ENCODE peak calls at places on chromosomes 5 and 9, in five cellular contexts. One of them, this sample, is unnamed.

GRCh38 chr5:2140501-2140900 is 257.8 kb upstream of the IRX4 start:
- DNase-seq in AG10803: no peak
- DNase-seq in fibroblast of the aortic adventitia: no peak
- DNase-seq in HTR-8/SVneo: no peak
- DNase-seq in endothelial cell: no peak
- DNase-seq in this sample: no peak

GRCh38 chr9:97982719-97983523 is at the start of gene ANP32B:
- DNase-seq in AG10803: peak
- DNase-seq in fibroblast of the aortic adventitia: peak
- DNase-seq in HTR-8/SVneo: peak
- DNase-seq in endothelial cell: peak
- DNase-seq in this sample: peak

GRCh38 chr9:113298924-113299770 is 4.0 kb downstream of the RNF183 start:
- DNase-seq in AG10803: no peak
- DNase-seq in fibroblast of the aortic adventitia: no peak
- DNase-seq in HTR-8/SVneo: no peak
- DNase-seq in endothelial cell: no peak
- DNase-seq in this sample: no peak

GRCh38 chr5:42423285-42424152 is at the start of gene GHR:
- DNase-seq in AG10803: peak
- DNase-seq in fibroblast of the aortic adventitia: peak
- DNase-seq in HTR-8/SVneo: peak
- DNase-seq in endothelial cell: peak
- DNase-seq in this sample: peak

GRCh38 chr5:150286820-150287219 is 2.8 kb downstream of the CAMK2A start:
- DNase-seq in AG10803: no peak
- DNase-seq in fibroblast of the aortic adventitia: no peak
- DNase-seq in HTR-8/SVneo: no peak
- DNase-seq in endothelial cell: peak
- DNase-seq in this sample: no peak

GRCh38 chr5:344668-345067 is 23.2 kb downstream of the AHRR start:
- DNase-seq in AG10803: no peak
- DNase-seq in fibroblast of the aortic adventitia: no peak
- DNase-seq in HTR-8/SVneo: no peak
- DNase-seq in endothelial cell: no peak
- DNase-seq in this sample: no peak

GRCh38 chr5:95471447-95471846 is 80.3 kb downstream of the FAM81B start:
- DNase-seq in AG10803: no peak
- DNase-seq in fibroblast of the aortic adventitia: no peak
- DNase-seq in HTR-8/SVneo: no peak
- DNase-seq in endothelial cell: no peak
- DNase-seq in this sample: no peak

GRCh38 chr5:137888875-137889759 is at the start of gene PKD2L2:
- DNase-seq in AG10803: peak
- DNase-seq in fibroblast of the aortic adventitia: peak
- DNase-seq in HTR-8/SVneo: peak
- DNase-seq in endothelial cell: peak
- DNase-seq in this sample: peak

GRCh38 chr5:158430166-158430828 is 571.4 kb upstream of the CLINT1 start:
- DNase-seq in AG10803: no peak
- DNase-seq in fibroblast of the aortic adventitia: peak
- DNase-seq in HTR-8/SVneo: no peak
- DNase-seq in endothelial cell: no peak
- DNase-seq in this sample: no peak

GRCh38 chr9:109499061-109499630 is 1.0 kb upstream of the PTPN3 start:
- DNase-seq in AG10803: no peak
- DNase-seq in fibroblast of the aortic adventitia: no peak
- DNase-seq in HTR-8/SVneo: no peak
- DNase-seq in endothelial cell: no peak
- DNase-seq in this sample: no peak

GRCh38 chr9:70352802-70353201 is 61.7 kb downstream of the KLF9 start:
- DNase-seq in AG10803: peak
- DNase-seq in fibroblast of the aortic adventitia: peak
- DNase-seq in HTR-8/SVneo: no peak
- DNase-seq in endothelial cell: no peak
- DNase-seq in this sample: no peak

GRCh38 chr9:96008502-96009222 is 133.2 kb downstream of the ERCC6L2 start:
- DNase-seq in AG10803: no peak
- DNase-seq in fibroblast of the aortic adventitia: no peak
- DNase-seq in HTR-8/SVneo: no peak
- DNase-seq in endothelial cell: no peak
- DNase-seq in this sample: no peak

GRCh38 chr9:37332581-37332980 is 89.9 kb upstream of the GRHPR start:
- DNase-seq in AG10803: no peak
- DNase-seq in fibroblast of the aortic adventitia: no peak
- DNase-seq in HTR-8/SVneo: no peak
- DNase-seq in endothelial cell: no peak
- DNase-seq in this sample: no peak

GRCh38 chr5:72818866-72819534 is 2.5 kb downstream of the TNPO1 start:
- DNase-seq in AG10803: peak
- DNase-seq in fibroblast of the aortic adventitia: peak
- DNase-seq in HTR-8/SVneo: no peak
- DNase-seq in endothelial cell: peak
- DNase-seq in this sample: peak

GRCh38 chr9:125758986-125759811 is 12.0 kb downstream of the PBX3 start:
- DNase-seq in AG10803: peak
- DNase-seq in fibroblast of the aortic adventitia: peak
- DNase-seq in HTR-8/SVneo: no peak
- DNase-seq in endothelial cell: no peak
- DNase-seq in this sample: no peak

GRCh38 chr5:6393596-6394194 is 15.3 kb upstream of the MED10 start:
- DNase-seq in AG10803: no peak
- DNase-seq in fibroblast of the aortic adventitia: no peak
- DNase-seq in HTR-8/SVneo: no peak
- DNase-seq in endothelial cell: no peak
- DNase-seq in this sample: no peak

GRCh38 chr5:41790038-41790776 is 80.0 kb downstream of the OXCT1 start:
- DNase-seq in AG10803: peak
- DNase-seq in fibroblast of the aortic adventitia: peak
- DNase-seq in HTR-8/SVneo: no peak
- DNase-seq in endothelial cell: no peak
- DNase-seq in this sample: no peak

GRCh38 chr5:44365351-44365750 is 23.9 kb downstream of the FGF10 start:
- DNase-seq in AG10803: peak
- DNase-seq in fibroblast of the aortic adventitia: peak
- DNase-seq in HTR-8/SVneo: no peak
- DNase-seq in endothelial cell: no peak
- DNase-seq in this sample: no peak

GRCh38 chr5:39236718-39237117 is 17.4 kb upstream of the FYB1 start:
- DNase-seq in AG10803: no peak
- DNase-seq in fibroblast of the aortic adventitia: no peak
- DNase-seq in HTR-8/SVneo: no peak
- DNase-seq in endothelial cell: no peak
- DNase-seq in this sample: no peak

GRCh38 chr5:5929231-5929630 is 449.1 kb downstream of the MED10 start:
- DNase-seq in AG10803: no peak
- DNase-seq in fibroblast of the aortic adventitia: no peak
- DNase-seq in HTR-8/SVneo: no peak
- DNase-seq in endothelial cell: no peak
- DNase-seq in this sample: no peak

GRCh38 chr9:108836319-108836718 is 19.5 kb downstream of the ACTL7B start:
- DNase-seq in AG10803: no peak
- DNase-seq in fibroblast of the aortic adventitia: no peak
- DNase-seq in HTR-8/SVneo: no peak
- DNase-seq in endothelial cell: no peak
- DNase-seq in this sample: no peak

GRCh38 chr5:179266291-179267070 is 78.8 kb downstream of the ADAMTS2 start:
- DNase-seq in AG10803: peak
- DNase-seq in fibroblast of the aortic adventitia: no peak
- DNase-seq in HTR-8/SVneo: no peak
- DNase-seq in endothelial cell: no peak
- DNase-seq in this sample: no peak

GRCh38 chr5:37272564-37272963 is 23.4 kb upstream of the CPLANE1 start:
- DNase-seq in AG10803: peak
- DNase-seq in fibroblast of the aortic adventitia: peak
- DNase-seq in HTR-8/SVneo: peak
- DNase-seq in endothelial cell: no peak
- DNase-seq in this sample: no peak

GRCh38 chr9:132578367-132578932 is 4.0 kb upstream of the BARHL1 start:
- DNase-seq in AG10803: no peak
- DNase-seq in fibroblast of the aortic adventitia: no peak
- DNase-seq in HTR-8/SVneo: no peak
- DNase-seq in endothelial cell: no peak
- DNase-seq in this sample: no peak

GRCh38 chr9:8186553-8186952 is 387.0 kb upstream of the DMAC1 start:
- DNase-seq in AG10803: no peak
- DNase-seq in fibroblast of the aortic adventitia: no peak
- DNase-seq in HTR-8/SVneo: no peak
- DNase-seq in endothelial cell: no peak
- DNase-seq in this sample: no peak

GRCh38 chr9:104247899-104248460 is 153.9 kb downstream of the SMC2 start:
- DNase-seq in AG10803: peak
- DNase-seq in fibroblast of the aortic adventitia: peak
- DNase-seq in HTR-8/SVneo: no peak
- DNase-seq in endothelial cell: no peak
- DNase-seq in this sample: no peak

GRCh38 chr5:174724484-174725260 is at the start of gene MSX2:
- DNase-seq in AG10803: peak
- DNase-seq in fibroblast of the aortic adventitia: peak
- DNase-seq in HTR-8/SVneo: peak
- DNase-seq in endothelial cell: peak
- DNase-seq in this sample: peak

GRCh38 chr9:73270967-73271722 is 119.5 kb downstream of the ANXA1 start:
- DNase-seq in AG10803: peak
- DNase-seq in fibroblast of the aortic adventitia: peak
- DNase-seq in HTR-8/SVneo: peak
- DNase-seq in endothelial cell: no peak
- DNase-seq in this sample: no peak

GRCh38 chr9:137085918-137086530 is 761 bp upstream of the MAN1B1 start:
- DNase-seq in AG10803: peak
- DNase-seq in fibroblast of the aortic adventitia: peak
- DNase-seq in HTR-8/SVneo: no peak
- DNase-seq in endothelial cell: no peak
- DNase-seq in this sample: peak

GRCh38 chr5:137923856-137924255 is 34.6 kb downstream of the PKD2L2 start:
- DNase-seq in AG10803: peak
- DNase-seq in fibroblast of the aortic adventitia: peak
- DNase-seq in HTR-8/SVneo: no peak
- DNase-seq in endothelial cell: no peak
- DNase-seq in this sample: no peak

GRCh38 chr9:116124472-116125040 is 29.0 kb upstream of the PAPPA start:
- DNase-seq in AG10803: peak
- DNase-seq in fibroblast of the aortic adventitia: peak
- DNase-seq in HTR-8/SVneo: no peak
- DNase-seq in endothelial cell: no peak
- DNase-seq in this sample: no peak

GRCh38 chr5:177015156-177015555 is 7.3 kb upstream of the ZNF346 start:
- DNase-seq in AG10803: no peak
- DNase-seq in fibroblast of the aortic adventitia: no peak
- DNase-seq in HTR-8/SVneo: no peak
- DNase-seq in endothelial cell: no peak
- DNase-seq in this sample: no peak

GRCh38 chr5:172807766-172808311 is 26.2 kb upstream of the ERGIC1 start:
- DNase-seq in AG10803: no peak
- DNase-seq in fibroblast of the aortic adventitia: no peak
- DNase-seq in HTR-8/SVneo: no peak
- DNase-seq in endothelial cell: no peak
- DNase-seq in this sample: no peak

GRCh38 chr9:20621553-20622329 is 558 bp downstream of the MLLT3 start:
- DNase-seq in AG10803: peak
- DNase-seq in fibroblast of the aortic adventitia: peak
- DNase-seq in HTR-8/SVneo: no peak
- DNase-seq in endothelial cell: peak
- DNase-seq in this sample: peak

GRCh38 chr9:3768698-3769458 is 243.1 kb upstream of the RFX3 start:
- DNase-seq in AG10803: peak
- DNase-seq in fibroblast of the aortic adventitia: peak
- DNase-seq in HTR-8/SVneo: no peak
- DNase-seq in endothelial cell: no peak
- DNase-seq in this sample: no peak